ENCODE peak calls at places on chromosomes 7 and 10, in four cellular contexts. U, L, T and A are unnamed samples.

GRCh38 chr7:100171087-100171681 is 2.8 kb upstream of the GAL3ST4 start:
- DNase-seq in U (peak), L (no peak), T (no peak), A (no peak)

GRCh38 chr7:103637080-103637479 is 191.1 kb upstream of the SLC26A5 start:
- DNase-seq in U (no peak), L (no peak), T (no peak), A (peak)

GRCh38 chr10:69359089-69360025 is 57.4 kb downstream of the TACR2 start:
- DNase-seq in U (no peak), L (no peak), T (no peak), A (no peak)

GRCh38 chr10:34780818-34781380 is 34.2 kb downstream of the PARD3 start:
- DNase-seq in U (no peak), L (no peak), T (no peak), A (peak)

GRCh38 chr10:88499569-88500470 is 83.3 kb downstream of the RNLS start:
- DNase-seq in U (no peak), L (no peak), T (no peak), A (peak)

GRCh38 chr10:53843691-53844362 is 957.2 kb downstream of the PCDH15 start:
- DNase-seq in U (no peak), L (no peak), T (no peak), A (peak)

GRCh38 chr7:3065724-3066143 is 22.1 kb upstream of the CARD11 start:
- DNase-seq in U (peak), L (peak), T (peak), A (no peak)

GRCh38 chr7:158421394-158421793 is 166.2 kb downstream of the PTPRN2 start:
- DNase-seq in U (no peak), L (no peak), T (no peak), A (no peak)

GRCh38 chr7:31776616-31777015 is 89.6 kb downstream of the PPP1R17 start:
- DNase-seq in U (no peak), L (no peak), T (no peak), A (peak)

GRCh38 chr10:30493609-30494530 is 59.9 kb downstream of the MAP3K8 start:
- DNase-seq in U (peak), L (no peak), T (peak), A (no peak)

GRCh38 chr10:48788551-48788950 is 103.9 kb downstream of the WDFY4 start:
- DNase-seq in U (no peak), L (no peak), T (no peak), A (no peak)

GRCh38 chr10:69842020-69842419 is 40.3 kb downstream of the COL13A1 start:
- DNase-seq in U (no peak), L (no peak), T (no peak), A (no peak)

GRCh38 chr10:63491558-63492316 is 26.0 kb upstream of the JMJD1C start:
- DNase-seq in U (no peak), L (no peak), T (no peak), A (no peak)

GRCh38 chr10:46523119-46523880 is 33.2 kb downstream of the GPRIN2 start:
- DNase-seq in U (no peak), L (no peak), T (no peak), A (no peak)

GRCh38 chr10:83367036-83367435 is 772.3 kb upstream of the GHITM start:
- DNase-seq in U (no peak), L (no peak), T (no peak), A (no peak)

GRCh38 chr7:47702096-47702495 is 120.2 kb upstream of the TNS3 start:
- DNase-seq in U (no peak), L (no peak), T (no peak), A (no peak)

GRCh38 chr7:26091933-26092332 is 60.1 kb upstream of the NFE2L3 start:
- DNase-seq in U (peak), L (no peak), T (no peak), A (no peak)

GRCh38 chr10:27240891-27241639 is 468 bp upstream of the ACBD5 start:
- DNase-seq in U (peak), L (no peak), T (no peak), A (peak)

GRCh38 chr10:112966191-112966855 is 16.3 kb downstream of the TCF7L2 start:
- DNase-seq in U (no peak), L (no peak), T (no peak), A (peak)

GRCh38 chr7:1738511-1738910 is 68.4 kb downstream of the ELFN1 start:
- DNase-seq in U (no peak), L (no peak), T (no peak), A (no peak)

GRCh38 chr7:44396931-44397525 is 71.6 kb upstream of the CAMK2B start:
- DNase-seq in U (no peak), L (no peak), T (no peak), A (no peak)

GRCh38 chr7:38881015-38881414 is 28.0 kb downstream of the VPS41 start:
- DNase-seq in U (no peak), L (no peak), T (no peak), A (no peak)

GRCh38 chr7:72037494-72037893 is 374.6 kb downstream of the CALN1 start:
- DNase-seq in U (no peak), L (no peak), T (no peak), A (no peak)

GRCh38 chr7:30330134-30331111 is 46.0 kb downstream of the ZNRF2 start:
- DNase-seq in U (no peak), L (no peak), T (no peak), A (no peak)

GRCh38 chr7:138992052-138992531 is 10.9 kb upstream of the KIAA1549 start:
- DNase-seq in U (peak), L (no peak), T (no peak), A (no peak)

GRCh38 chr10:100515612-100516011 is 4.0 kb downstream of the SEC31B start:
- DNase-seq in U (no peak), L (no peak), T (no peak), A (no peak)

GRCh38 chr10:100518761-100519241 is 860 bp downstream of the SEC31B start:
- DNase-seq in U (peak), L (no peak), T (peak), A (peak)

GRCh38 chr10:100519321-100520051 is at the start of gene SEC31B:
- DNase-seq in U (no peak), L (no peak), T (peak), A (peak)

GRCh38 chr10:100520811-100521210 is 1.1 kb upstream of the SEC31B start:
- DNase-seq in U (no peak), L (no peak), T (no peak), A (peak)

GRCh38 chr10:100516847-100517246 is 2.8 kb downstream of the SEC31B start:
- DNase-seq in U (peak), L (no peak), T (peak), A (no peak)
- TF ChIP-seq JUN in U (no peak), L (no peak), T (no peak), A (no peak)

GRCh38 chr7:121084256-121084655 is 95.7 kb downstream of the CPED1 start:
- DNase-seq in U (no peak), L (no peak), T (no peak), A (no peak)

GRCh38 chr7:121083138-121083789 is 94.8 kb downstream of the CPED1 start:
- DNase-seq in U (peak), L (no peak), T (no peak), A (peak)

GRCh38 chr7:121085922-121086321 is 97.4 kb downstream of the CPED1 start:
- DNase-seq in U (no peak), L (no peak), T (no peak), A (no peak)

GRCh38 chr7:121083790-121084251 is 95.3 kb downstream of the CPED1 start:
- DNase-seq in U (no peak), L (no peak), T (no peak), A (peak)

GRCh38 chr7:121084748-121085336 is 96.3 kb downstream of the CPED1 start:
- DNase-seq in U (no peak), L (no peak), T (peak), A (peak)
- TF ChIP-seq POLR2A in U (peak), L (no peak), T (no peak), A (no peak)

GRCh38 chr10:95840681-95841080 is 67.1 kb upstream of the CC2D2B start:
- DNase-seq in U (no peak), L (no peak), T (no peak), A (no peak)
- H2AFZ ChIP-seq in U (no peak), L (no peak), T (no peak), A (no peak)

DNA sequence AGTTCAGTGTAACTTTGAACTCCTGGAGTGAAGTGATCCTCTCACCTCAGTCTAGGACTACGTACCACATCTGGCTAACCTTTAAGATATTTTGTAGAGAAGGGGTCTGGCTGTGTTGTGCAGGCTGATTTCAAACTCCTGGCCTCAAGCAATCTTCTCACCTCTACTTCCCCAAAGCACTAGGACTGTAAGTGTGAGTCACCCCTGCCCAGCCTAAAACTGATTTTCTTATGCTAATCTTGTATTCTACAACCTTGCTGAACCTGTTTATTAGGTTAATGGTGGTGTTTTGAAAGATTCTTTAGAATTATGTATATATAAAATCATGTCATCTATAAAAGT is 58.0 kb downstream of the LCOR start:
- DNase-seq in U (no peak), L (no peak), T (peak), A (no peak)
- TF ChIP-seq JUN in U (no peak), L (no peak), T (no peak), A (no peak)

DNA sequence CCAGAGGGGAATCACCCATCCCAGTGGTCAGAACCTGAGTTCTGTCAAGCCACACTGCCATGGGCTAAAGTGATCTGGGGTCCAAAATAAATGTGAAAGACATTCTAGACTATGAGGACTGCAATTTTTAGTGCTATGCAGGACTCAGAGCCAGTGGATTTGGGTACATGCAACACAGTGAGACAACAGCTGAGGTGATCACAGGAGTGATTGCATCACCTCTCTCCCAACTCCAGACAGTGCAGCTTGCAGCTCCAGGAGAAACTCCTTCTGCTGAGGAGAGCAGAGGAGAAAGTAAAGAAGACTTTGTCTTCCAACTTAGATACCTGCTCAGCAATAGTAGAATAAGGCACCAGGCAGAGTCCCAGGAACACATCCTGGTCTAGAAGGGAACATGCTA is 682.0 kb upstream of the POT1 start:
- DNase-seq in U (no peak), L (no peak), T (no peak), A (no peak)
- TF ChIP-seq POLR2A in U (no peak), L (no peak), T (no peak), A (no peak)

GRCh38 chr7:50533849-50534248 is 31.4 kb downstream of the DDC start:
- DNase-seq in U (no peak), L (no peak), T (peak), A (no peak)

GRCh38 chr7:50529093-50529862 is 35.9 kb downstream of the DDC start:
- DNase-seq in U (no peak), L (no peak), T (no peak), A (no peak)

GRCh38 chr7:50530771-50531170 is 34.4 kb downstream of the DDC start:
- DNase-seq in U (no peak), L (no peak), T (no peak), A (no peak)

GRCh38 chr7:50531928-50532327 is 33.3 kb downstream of the DDC start:
- DNase-seq in U (no peak), L (no peak), T (no peak), A (no peak)

DNA sequence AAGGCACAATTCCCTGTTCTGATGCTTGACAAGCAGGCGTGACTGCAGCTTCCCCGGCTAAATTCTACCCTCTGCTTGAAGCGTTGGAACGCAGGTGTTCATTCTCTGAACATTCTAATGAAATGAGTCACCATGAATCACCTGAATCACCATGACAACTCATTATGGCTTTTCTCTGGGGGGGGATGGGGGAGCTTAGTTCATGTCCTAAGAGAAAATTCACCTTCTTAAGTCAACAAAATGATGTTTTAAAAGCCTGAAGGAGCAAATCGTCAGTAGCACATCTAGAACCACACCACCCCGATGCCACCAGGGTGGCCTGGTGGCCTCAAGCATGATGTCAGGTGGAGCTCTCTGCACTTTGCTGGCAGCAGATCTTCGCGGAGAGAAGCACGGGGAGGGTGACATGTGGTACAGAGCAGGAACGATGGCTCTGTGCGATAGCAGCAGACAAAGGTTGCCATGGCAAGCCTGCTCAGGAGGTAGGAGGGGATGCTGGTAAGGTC is 33.8 kb downstream of the DDC start:
- DNase-seq in U (no peak), L (peak), T (peak), A (peak)
- H2AFZ ChIP-seq in U (no peak), L (peak), T (no peak), A (no peak)

GRCh38 chr10:110616493-110617033 is 27.6 kb upstream of the RBM20 start:
- DNase-seq in U (peak), L (no peak), T (no peak), A (no peak)

GRCh38 chr10:110617455-110618162 is 26.5 kb upstream of the RBM20 start:
- DNase-seq in U (no peak), L (no peak), T (no peak), A (no peak)

GRCh38 chr10:110618206-110618605 is 25.9 kb upstream of the RBM20 start:
- DNase-seq in U (no peak), L (no peak), T (no peak), A (no peak)

GRCh38 chr10:110620108-110620719 is 23.9 kb upstream of the RBM20 start:
- DNase-seq in U (no peak), L (no peak), T (no peak), A (no peak)

GRCh38 chr10:110619514-110619913 is 24.6 kb upstream of the RBM20 start:
- DNase-seq in U (no peak), L (no peak), T (no peak), A (no peak)
- TF ChIP-seq JUN in U (no peak), L (no peak), T (no peak), A (no peak)

DNA sequence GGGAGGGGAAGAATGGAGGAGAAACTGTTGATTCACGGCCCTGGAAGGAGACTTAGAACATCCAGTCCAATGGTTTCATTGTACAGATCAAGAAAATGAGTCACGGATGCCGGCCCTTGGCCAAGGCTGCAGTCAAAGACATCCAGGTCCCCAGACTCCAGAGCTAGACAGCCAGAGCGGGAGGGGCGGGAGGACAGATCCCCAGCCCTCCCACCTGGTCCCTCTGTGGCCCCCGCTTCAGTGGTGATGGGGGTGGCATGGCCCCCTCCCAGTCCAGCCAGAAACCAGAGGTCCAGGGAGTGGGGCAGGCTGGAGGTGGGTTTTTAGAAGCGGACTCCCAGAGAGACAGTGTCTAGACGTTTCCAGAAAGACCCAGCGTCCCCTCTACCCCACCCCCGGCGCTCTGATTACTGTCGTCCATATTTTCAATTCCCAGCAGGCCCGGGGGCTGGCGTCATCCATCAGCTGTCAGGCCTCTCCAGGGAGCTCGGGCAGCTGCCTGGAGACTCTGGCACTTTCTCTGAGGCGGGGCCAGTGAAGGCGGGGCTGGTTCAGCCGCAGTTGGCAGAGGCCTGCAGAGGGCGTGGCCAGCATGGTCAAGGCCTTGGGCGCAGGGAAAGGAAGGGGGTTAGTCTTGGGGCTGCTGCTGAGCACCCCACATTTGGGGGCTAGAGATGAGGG is 8.0 kb upstream of the HSPB1 start:
- DNase-seq in U (peak), L (no peak), T (peak), A (peak)
- TF ChIP-seq POLR2A in U (no peak), L (no peak), T (no peak), A (peak)

GRCh38 chr10:61839911-61840310 is 61.6 kb upstream of the ARID5B start:
- DNase-seq in U (no peak), L (no peak), T (no peak), A (no peak)
- H2AFZ ChIP-seq in U (peak), L (no peak), T (peak), A (no peak)

GRCh38 chr10:86668297-86669165 is at the start of gene LDB3:
- DNase-seq in U (no peak), L (no peak), T (no peak), A (no peak)
- TF ChIP-seq JUN in U (no peak), L (no peak), T (no peak), A (no peak)